ENCODE peak calls at places on chromosomes 11 and 22, in eight cellular contexts. F, T, N, J, V, X, C and G are unnamed samples.

GRCh38 chr11:27552356-27552755 is 45.8 kb upstream of the LIN7C start:
- DNase-seq in F (no peak), T (no peak), N (no peak), J (no peak), V (no peak), X (no peak), C (no peak), G (no peak)

GRCh38 chr11:20093775-20094174 is 66.5 kb downstream of the DBX1 start:
- DNase-seq in F (no peak), T (no peak), N (no peak), J (no peak), V (no peak), X (no peak), C (peak), G (no peak)

GRCh38 chr11:62560566-62561103 is 13.1 kb downstream of the EEF1G start:
- DNase-seq in F (no peak), T (peak), N (peak), J (peak), V (peak), X (no peak), C (peak), G (peak)

GRCh38 chr11:36577859-36578258 is 10.1 kb downstream of the RAG1 start:
- DNase-seq in F (peak), T (no peak), N (no peak), J (no peak), V (no peak), X (no peak), C (peak), G (no peak)

GRCh38 chr11:78921517-78921916 is 346.9 kb upstream of the NARS2 start:
- DNase-seq in F (no peak), T (peak), N (peak), J (no peak), V (no peak), X (no peak), C (no peak), G (no peak)

GRCh38 chr22:24996420-24996952 is 44.0 kb downstream of the KIAA1671 start:
- DNase-seq in F (peak), T (peak), N (peak), J (peak), V (no peak), X (no peak), C (peak), G (no peak)

GRCh38 chr22:40271440-40271839 is 74.9 kb upstream of the ADSL start:
- DNase-seq in F (no peak), T (no peak), N (no peak), J (no peak), V (no peak), X (no peak), C (no peak), G (no peak)

GRCh38 chr11:94895971-94896370 is 77.4 kb downstream of the CWC15 start:
- DNase-seq in F (no peak), T (no peak), N (no peak), J (peak), V (no peak), X (no peak), C (peak), G (no peak)

GRCh38 chr11:122843281-122844150 is 5.2 kb downstream of the CRTAM start:
- DNase-seq in F (peak), T (no peak), N (no peak), J (no peak), V (no peak), X (no peak), C (no peak), G (peak)

GRCh38 chr11:114250993-114251796 is 45.0 kb upstream of the NNMT start:
- DNase-seq in F (no peak), T (no peak), N (no peak), J (no peak), V (no peak), X (no peak), C (no peak), G (no peak)

GRCh38 chr11:79242616-79243015 is 198.2 kb downstream of the TENM4 start:
- DNase-seq in F (no peak), T (no peak), N (no peak), J (no peak), V (no peak), X (no peak), C (no peak), G (no peak)

GRCh38 chr11:86365566-86365965 is 9.1 kb upstream of the CCDC81 start:
- DNase-seq in F (no peak), T (no peak), N (no peak), J (no peak), V (no peak), X (no peak), C (no peak), G (no peak)

GRCh38 chr11:66267039-66267378 is 1.4 kb upstream of the RAB1B start:
- DNase-seq in F (no peak), T (no peak), N (no peak), J (peak), V (no peak), X (no peak), C (no peak), G (no peak)

GRCh38 chr11:10044618-10045017 is 249.4 kb downstream of the SBF2 start:
- DNase-seq in F (no peak), T (no peak), N (no peak), J (peak), V (no peak), X (no peak), C (no peak), G (no peak)

GRCh38 chr11:112694813-112695212 is 266.4 kb upstream of the NCAM1 start:
- DNase-seq in F (no peak), T (no peak), N (no peak), J (peak), V (no peak), X (no peak), C (no peak), G (no peak)